ENCODE peak calls at places on chromosome 19, in four cellular contexts. E is tibial nerve, R is H1, M is upper lobe of left lung. K is an unnamed sample.

GRCh38 chr19:50510121-50510670 is 795 bp downstream of the JOSD2 start:
- DNase-seq in E (no peak), R (no peak), M (no peak), K (no peak)

GRCh38 chr19:47176627-47177090 is 46.0 kb downstream of the SAE1 start:
- DNase-seq in E (peak), R (no peak), M (no peak), K (no peak)

GRCh38 chr19:35518313-35518712 is 4.9 kb upstream of the DMKN start:
- DNase-seq in E (no peak), R (no peak), M (peak), K (no peak)

GRCh38 chr19:58325623-58326022 is 1.2 kb upstream of the ZSCAN22 start:
- DNase-seq in E (no peak), R (no peak), M (no peak), K (no peak)

GRCh38 chr19:34067861-34068271 is 104.4 kb upstream of the LSM14A start:
- DNase-seq in E (no peak), R (no peak), M (no peak), K (no peak)

GRCh38 chr19:57192064-57192395 is 730 bp downstream of the ZNF264 start:
- DNase-seq in E (no peak), R (no peak), M (no peak), K (no peak)

GRCh38 chr19:43561144-43561970 is 14.0 kb downstream of the XRCC1 start:
- DNase-seq in E (no peak), R (no peak), M (no peak), K (no peak)

GRCh38 chr19:30118221-30118620 is 176.2 kb downstream of the URI1 start:
- DNase-seq in E (no peak), R (no peak), M (no peak), K (no peak)

GRCh38 chr19:49432141-49433073 is 7.2 kb downstream of the GFY start:
- DNase-seq in E (no peak), R (no peak), M (no peak), K (peak)

GRCh38 chr19:47623151-47623920 is 14.4 kb downstream of the BICRA start:
- DNase-seq in E (no peak), R (no peak), M (no peak), K (no peak)

GRCh38 chr19:1483067-1483978 is 4.3 kb upstream of the C19orf25 start:
- DNase-seq in E (no peak), R (no peak), M (no peak), K (no peak)

GRCh38 chr19:54415208-54415900 is at the start of gene TTYH1:
- DNase-seq in E (no peak), R (no peak), M (no peak), K (no peak)

GRCh38 chr19:52889076-52889475 is 8.4 kb downstream of the ZNF320 start:
- DNase-seq in E (no peak), R (no peak), M (no peak), K (no peak)

GRCh38 chr19:16801599-16801998 is 27.6 kb upstream of the SIN3B start:
- DNase-seq in E (no peak), R (no peak), M (no peak), K (no peak)

GRCh38 chr19:51448011-51448744 is 10.1 kb downstream of the SIGLEC8 start:
- DNase-seq in E (no peak), R (no peak), M (no peak), K (no peak)

GRCh38 chr19:46766569-46767317 is 20.5 kb upstream of the STRN4 start:
- DNase-seq in E (no peak), R (no peak), M (peak), K (peak)

GRCh38 chr19:41998246-41999020 is 4.4 kb upstream of the ATP1A3 start:
- DNase-seq in E (no peak), R (no peak), M (peak), K (peak)

GRCh38 chr19:47729799-47730520 is 15.4 kb upstream of the NOP53 start:
- DNase-seq in E (peak), R (no peak), M (peak), K (peak)

GRCh38 chr19:14318873-14319272 is 62.4 kb upstream of the ADGRE5 start:
- DNase-seq in E (no peak), R (no peak), M (peak), K (peak)

GRCh38 chr19:33414667-33415605 is 41.4 kb downstream of the CEBPG start:
- DNase-seq in E (no peak), R (no peak), M (no peak), K (no peak)

GRCh38 chr19:2087621-2088100 is 8.5 kb downstream of the MOB3A start:
- DNase-seq in E (no peak), R (no peak), M (peak), K (peak)

GRCh38 chr19:1161716-1162115 is 12.4 kb downstream of the SBNO2 start:
- DNase-seq in E (no peak), R (no peak), M (peak), K (peak)

GRCh38 chr19:4454621-4454951 is 3.0 kb downstream of the UBXN6 start:
- DNase-seq in E (no peak), R (no peak), M (no peak), K (no peak)
- H3K4me3 ChIP-seq in E (no peak), R (no peak), M (no peak), K (no peak)

GRCh38 chr19:40422428-40423226 is 3.2 kb downstream of the SERTAD1 start:
- DNase-seq in E (no peak), R (no peak), M (no peak), K (no peak)

GRCh38 chr19:40424637-40425449 is 949 bp downstream of the SERTAD1 start:
- DNase-seq in E (no peak), R (no peak), M (peak), K (no peak)

GRCh38 chr19:40423227-40423566 is 2.6 kb downstream of the SERTAD1 start:
- DNase-seq in E (no peak), R (no peak), M (no peak), K (no peak)

GRCh38 chr19:40423938-40424337 is 1.9 kb downstream of the SERTAD1 start:
- DNase-seq in E (no peak), R (no peak), M (no peak), K (no peak)

DNA sequence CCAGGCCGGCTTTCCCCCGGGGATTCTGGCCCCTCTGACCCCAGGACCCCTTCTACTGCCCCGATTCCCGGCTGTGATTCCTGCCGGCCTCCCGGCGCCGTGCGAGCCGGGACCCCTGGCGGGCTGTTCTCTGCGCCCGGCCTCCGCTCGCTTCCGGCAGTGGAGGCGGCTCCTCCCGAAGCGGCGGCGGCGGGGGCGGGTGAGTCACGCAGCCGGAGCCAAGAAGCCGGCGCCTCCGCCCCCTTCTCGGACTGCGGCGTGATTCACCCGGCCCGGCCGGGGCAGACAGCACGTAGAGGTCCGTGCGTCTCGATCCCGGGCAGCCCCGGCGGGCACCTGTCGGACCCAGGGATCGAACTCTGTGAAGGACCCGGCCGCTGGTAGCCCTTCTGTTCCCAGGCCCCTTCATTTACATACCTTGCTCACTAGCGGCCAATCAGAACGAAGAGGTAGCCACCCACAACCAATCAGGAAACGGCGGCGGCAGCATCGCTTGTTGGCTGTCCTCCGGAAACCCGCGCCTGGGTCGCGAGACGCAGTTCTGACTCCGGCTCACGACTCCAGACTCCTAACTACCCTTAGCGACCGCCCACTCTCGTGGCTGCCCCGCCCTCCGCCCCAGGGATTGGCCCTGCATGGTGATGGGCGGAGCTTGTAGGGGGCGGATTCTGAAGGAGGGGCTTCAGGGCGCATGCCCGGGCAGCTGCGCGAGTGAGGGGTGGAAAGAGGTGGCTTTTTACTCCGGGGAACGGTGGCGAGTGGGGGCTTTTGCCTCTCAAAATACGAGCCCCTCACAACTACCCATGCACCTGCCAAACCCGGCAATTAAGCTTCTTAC is at the start of gene SERTAD1:
- DNase-seq in E (peak), R (peak), M (peak), K (peak)
- TF ChIP-seq EP300 in E (peak), R (no peak), M (no peak), K (peak)

DNA sequence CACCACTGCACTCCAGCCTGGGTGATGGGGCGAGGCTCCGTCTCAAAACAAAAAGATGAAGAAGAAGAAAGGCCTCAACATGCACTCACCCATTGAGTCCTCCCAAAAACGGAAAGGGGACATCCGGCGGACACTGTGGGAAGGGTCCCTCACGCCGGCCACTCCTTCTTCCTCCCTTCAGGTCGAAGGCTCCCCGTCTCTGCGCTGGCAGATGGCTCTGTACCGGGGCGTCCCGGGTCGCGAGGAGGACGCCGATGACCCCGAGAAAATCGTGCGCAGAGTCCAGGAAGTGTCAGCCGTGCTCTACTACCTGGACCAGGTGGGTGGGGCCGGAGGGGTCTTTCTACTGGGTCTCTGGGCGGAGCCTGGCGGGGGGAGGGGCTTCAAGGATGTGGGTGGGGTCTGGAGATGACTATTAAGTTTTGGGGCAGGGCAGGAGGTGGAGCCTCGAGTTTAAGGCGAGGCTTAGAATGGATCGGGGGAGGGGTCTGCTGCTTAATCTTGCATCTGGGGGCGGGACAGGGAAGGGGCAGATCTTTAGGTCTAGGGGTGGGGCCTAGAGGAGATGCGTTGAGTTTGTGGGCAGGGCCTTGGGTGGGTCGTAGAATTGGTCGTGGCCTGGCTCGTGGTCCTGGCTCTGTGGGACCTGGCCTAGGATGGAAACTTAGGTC is 90.2 kb downstream of the MAP4K1 start:
- DNase-seq in E (no peak), R (no peak), M (no peak), K (no peak)
- H3K4me3 ChIP-seq in E (no peak), R (no peak), M (no peak), K (no peak)

GRCh38 chr19:6580313-6580712 is 10.6 kb downstream of the CD70 start:
- DNase-seq in E (no peak), R (no peak), M (peak), K (no peak)
- TF ChIP-seq EP300 in E (no peak), R (no peak), M (no peak), K (no peak)

GRCh38 chr19:39765091-39766076 is 13.3 kb upstream of the LEUTX start:
- DNase-seq in E (peak), R (peak), M (peak), K (peak)

GRCh38 chr19:39754544-39754943 is 16.7 kb upstream of the CLC start:
- DNase-seq in E (no peak), R (no peak), M (no peak), K (no peak)

GRCh38 chr19:39759457-39760184 is 19.0 kb upstream of the LEUTX start:
- DNase-seq in E (no peak), R (no peak), M (no peak), K (no peak)
- H3K4me3 ChIP-seq in E (no peak), R (no peak), M (no peak), K (no peak)

GRCh38 chr19:31974941-31975340 is 370.5 kb upstream of the ZNF507 start:
- DNase-seq in E (no peak), R (no peak), M (no peak), K (no peak)

GRCh38 chr19:31976775-31977536 is 368.5 kb upstream of the ZNF507 start:
- DNase-seq in E (no peak), R (no peak), M (no peak), K (no peak)

GRCh38 chr19:31975461-31975860 is 369.9 kb upstream of the ZNF507 start:
- DNase-seq in E (no peak), R (no peak), M (no peak), K (no peak)

GRCh38 chr19:31969955-31970545 is 375.4 kb upstream of the ZNF507 start:
- DNase-seq in E (no peak), R (no peak), M (no peak), K (no peak)

GRCh38 chr19:31974290-31974689 is 371.1 kb upstream of the ZNF507 start:
- DNase-seq in E (no peak), R (no peak), M (no peak), K (no peak)
- TF ChIP-seq EP300 in E (no peak), R (no peak), M (no peak), K (no peak)

GRCh38 chr19:55750715-55751114 is 8.2 kb upstream of the RFPL4A start:
- DNase-seq in E (no peak), R (no peak), M (no peak), K (no peak)
- H3K4me3 ChIP-seq in E (no peak), R (no peak), M (no peak), K (no peak)

GRCh38 chr19:12331211-12331941 is 2.1 kb downstream of the ZNF563 start:
- DNase-seq in E (no peak), R (no peak), M (peak), K (peak)
- TF ChIP-seq EP300 in E (no peak), R (no peak), M (no peak), K (no peak)